ENCODE peak calls at places on chromosomes 2 and 18, in nine cellular contexts. Z, J, A, M, D, F, H, P and R are unnamed samples.

GRCh38 chr18:39506581-39506980 is 1941.0 kb upstream of the CELF4 start:
- DNase-seq in Z (no peak), J (no peak), A (no peak), M (no peak), D (no peak), F (no peak), H (no peak), P (no peak), R (no peak)

GRCh38 chr2:142140434-142140845 is 9.6 kb upstream of the LRP1B start:
- DNase-seq in Z (peak; percentile 14), J (no peak), A (peak; percentile 40), M (no peak), D (peak; percentile 13), F (peak; percentile 49), H (peak; percentile 9), P (peak; percentile 25), R (peak; percentile 58)

GRCh38 chr2:15006667-15007066 is 374.1 kb downstream of the LRATD1 start:
- DNase-seq in Z (peak; percentile 45), J (no peak), A (no peak), M (no peak), D (no peak), F (no peak), H (no peak), P (no peak), R (no peak)

GRCh38 chr2:201860541-201861154 is 54.3 kb downstream of the CDK15 start:
- DNase-seq in Z (peak; percentile 79), J (no peak), A (peak; percentile 90), M (peak; percentile 35), D (peak; percentile 86), F (peak; percentile 86), H (peak; percentile 93), P (peak; percentile 86), R (peak; percentile 93)

GRCh38 chr2:188360485-188361263 is 69.0 kb downstream of the GULP1 start:
- DNase-seq in Z (no peak), J (no peak), A (no peak), M (no peak), D (no peak), F (no peak), H (no peak), P (no peak), R (no peak)

GRCh38 chr2:147844691-147845607 is at the start of gene ACVR2A:
- DNase-seq in Z (peak; percentile 85), J (peak; percentile 17), A (peak; percentile 36), M (peak; percentile 44), D (peak; percentile 13), F (peak; percentile 83), H (peak; percentile 28), P (peak; percentile 35), R (peak; percentile 39)

GRCh38 chr2:44291281-44292248 is 16.3 kb downstream of the SLC3A1 start:
- DNase-seq in Z (peak; percentile 11), J (peak; percentile 18), A (peak; percentile 86), M (peak; percentile 75), D (peak; percentile 76), F (peak; percentile 27), H (peak; percentile 75), P (peak; percentile 79), R (peak; percentile 78)

GRCh38 chr18:45793295-45793965 is 32.0 kb upstream of the SIGLEC15 start:
- DNase-seq in Z (peak; percentile 43), J (no peak), A (peak; percentile 90), M (no peak), D (peak; percentile 93), F (no peak), H (peak; percentile 93), P (peak; percentile 90), R (peak; percentile 86)

GRCh38 chr18:47929681-47930085 is 776 bp downstream of the SMAD2 start:
- DNase-seq in Z (no peak), J (no peak), A (peak; percentile 50), M (no peak), D (peak; percentile 39), F (no peak), H (peak; percentile 45), P (peak; percentile 60), R (peak; percentile 67)

GRCh38 chr2:223056656-223057418 is 4.8 kb downstream of the KCNE4 start:
- DNase-seq in Z (no peak), J (no peak), A (peak; percentile 84), M (no peak), D (peak; percentile 67), F (no peak), H (peak; percentile 60), P (peak; percentile 85), R (peak; percentile 59)

GRCh38 chr2:75003276-75003675 is 44.8 kb downstream of the POLE4 start:
- DNase-seq in Z (no peak), J (no peak), A (peak; percentile 64), M (no peak), D (no peak), F (no peak), H (no peak), P (no peak), R (no peak)

GRCh38 chr2:135647836-135648579 is 93.6 kb upstream of the UBXN4 start:
- DNase-seq in Z (no peak), J (no peak), A (no peak), M (no peak), D (no peak), F (no peak), H (no peak), P (no peak), R (no peak)

GRCh38 chr2:200023570-200023969 is 68.2 kb downstream of the MAIP1 start:
- DNase-seq in Z (no peak), J (no peak), A (no peak), M (no peak), D (no peak), F (no peak), H (no peak), P (no peak), R (no peak)

GRCh38 chr18:53991202-53991601 is 233.3 kb downstream of the MBD2 start:
- DNase-seq in Z (no peak), J (no peak), A (peak; percentile 67), M (no peak), D (peak; percentile 59), F (no peak), H (no peak), P (peak; percentile 89), R (peak; percentile 88)

GRCh38 chr2:112751451-112752197 is 12.8 kb downstream of the CKAP2L start:
- DNase-seq in Z (no peak), J (no peak), A (no peak), M (no peak), D (no peak), F (no peak), H (peak; percentile 44), P (no peak), R (no peak)

GRCh38 chr2:117825437-117825836 is 10.9 kb downstream of the DDX18 start:
- DNase-seq in Z (no peak), J (no peak), A (no peak), M (no peak), D (no peak), F (no peak), H (no peak), P (no peak), R (no peak)

GRCh38 chr2:37836270-37836669 is 88.8 kb upstream of the RMDN2 start:
- DNase-seq in Z (no peak), J (no peak), A (no peak), M (no peak), D (no peak), F (no peak), H (peak; percentile 52), P (no peak), R (no peak)

GRCh38 chr2:222927600-222927999 is 66.8 kb downstream of the ACSL3 start:
- DNase-seq in Z (no peak), J (no peak), A (no peak), M (no peak), D (no peak), F (no peak), H (no peak), P (no peak), R (no peak)

GRCh38 chr18:77042583-77042982 is 90.0 kb downstream of the MBP start:
- DNase-seq in Z (no peak), J (peak; percentile 48), A (no peak), M (no peak), D (no peak), F (peak; percentile 65), H (no peak), P (no peak), R (no peak)

GRCh38 chr2:82781516-82781915 is 1677.6 kb downstream of the SUCLG1 start:
- DNase-seq in Z (no peak), J (no peak), A (no peak), M (no peak), D (no peak), F (no peak), H (no peak), P (no peak), R (peak; percentile 58)

DNA sequence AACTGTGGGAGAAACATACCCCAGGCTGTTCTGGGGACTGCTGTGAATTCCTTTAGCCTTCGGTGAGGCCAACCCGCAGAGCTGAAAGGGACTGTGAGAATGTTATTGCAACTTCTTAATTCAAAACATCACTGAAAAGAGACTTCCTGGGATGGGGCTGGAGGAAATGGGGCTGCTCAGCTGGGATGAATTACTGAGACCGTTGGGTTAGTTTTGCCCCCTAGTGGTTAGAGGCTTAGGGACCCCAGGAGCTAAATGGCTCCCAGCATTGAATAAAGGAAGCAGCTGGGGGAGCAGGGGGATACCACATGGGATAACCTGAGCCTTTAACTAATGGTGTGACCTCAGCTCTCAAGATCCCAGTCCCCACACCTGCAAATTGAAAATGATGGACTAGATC is 941.1 kb upstream of the FANCL start:
- DNase-seq in Z (peak; percentile 17), J (no peak), A (no peak), M (no peak), D (peak; percentile 31), F (peak; percentile 78), H (peak; percentile 15), P (peak; percentile 23), R (peak; percentile 68)
- TF ChIP-seq CTCF in Z (peak; percentile 42), J (no peak), A (no peak), M (no peak), D (peak; percentile 58), F (peak; percentile 64), H (peak; percentile 52), P (peak; percentile 38), R (peak; percentile 81)

GRCh38 chr2:172234716-172235661 is 132.3 kb upstream of the DLX2 start:
- DNase-seq in Z (no peak), J (no peak), A (no peak), M (peak; percentile 74), D (no peak), F (peak; percentile 75), H (no peak), P (no peak), R (no peak)
- H3K4me3 ChIP-seq in Z (no peak overlapping the region), J (peak overlapping the region; percentile 64), A (peak overlapping the region; percentile 54), M (peak overlapping the region; percentile 2), D (peak overlapping the region; percentile 58), F (peak overlapping the region; percentile 57), H (peak overlapping the region; percentile 41), P (peak overlapping the region; percentile 42), R (peak overlapping the region; percentile 48)

GRCh38 chr2:73031725-73032701 is 39.5 kb downstream of the SFXN5 start:
- DNase-seq in Z (no peak), J (no peak), A (peak; percentile 11), M (peak; percentile 79), D (no peak), F (no peak), H (no peak), P (no peak), R (peak; percentile 39)
- TF ChIP-seq CTCF in Z (no peak), J (no peak), A (no peak), M (no peak), D (no peak), F (no peak), H (no peak), P (no peak), R (no peak)

GRCh38 chr2:110732422-110733413 is at the start of gene ACOXL:
- DNase-seq in Z (no peak), J (no peak), A (no peak), M (peak; percentile 73), D (no peak), F (peak; percentile 65), H (no peak), P (no peak), R (no peak)
- H3K4me3 ChIP-seq in Z (peak within 1 kb of the TSS; percentile 28), J (peak within 1 kb of the TSS; percentile 45), A (no peak within 1 kb of the TSS), M (no peak within 1 kb of the TSS), D (no peak within 1 kb of the TSS), F (peak within 1 kb of the TSS; percentile 60), H (no peak within 1 kb of the TSS), P (no peak within 1 kb of the TSS), R (no peak within 1 kb of the TSS)